ENCODE peak calls at places on chromosomes 12 and 14, in four cellular contexts. U, J, D and H are unnamed samples.

GRCh38 chr12:30792648-30793499 is 38.1 kb upstream of the CAPRIN2 start:
- DNase-seq in U (peak; percentile 42), J (no peak), D (no peak), H (no peak)

GRCh38 chr12:123269980-123270379 is 1.7 kb downstream of the CDK2AP1 start:
- DNase-seq in U (no peak), J (no peak), D (no peak), H (no peak)

GRCh38 chr12:120710805-120711296 is 593 bp downstream of the UNC119B start:
- DNase-seq in U (no peak), J (no peak), D (no peak), H (no peak)

GRCh38 chr14:94395306-94395899 is 7.0 kb upstream of the SERPINA1 start:
- DNase-seq in U (no peak), J (no peak), D (no peak), H (no peak)

GRCh38 chr12:5746917-5747316 is 198.1 kb downstream of the ANO2 start:
- DNase-seq in U (no peak), J (no peak), D (no peak), H (no peak)

GRCh38 chr14:97021571-97022171 is 224.5 kb downstream of the VRK1 start:
- DNase-seq in U (no peak), J (no peak), D (no peak), H (no peak)

GRCh38 chr12:4584896-4585295 is 22.9 kb downstream of the DYRK4 start:
- DNase-seq in U (no peak), J (no peak), D (no peak), H (no peak)

GRCh38 chr12:123269395-123269892 is 2.2 kb downstream of the CDK2AP1 start:
- DNase-seq in U (peak; percentile 60), J (peak; percentile 69), D (peak; percentile 79), H (no peak)

GRCh38 chr14:69615471-69616407 is 4.3 kb downstream of the SUSD6 start:
- DNase-seq in U (peak; percentile 62), J (no peak), D (peak; percentile 74), H (no peak)

GRCh38 chr14:87863047-87863446 is 129.9 kb downstream of the GALC start:
- DNase-seq in U (no peak), J (no peak), D (no peak), H (no peak)

GRCh38 chr14:69242311-69243224 is 17.4 kb upstream of the GALNT16 start:
- DNase-seq in U (peak; percentile 58), J (no peak), D (peak; percentile 56), H (no peak)

GRCh38 chr12:109753054-109753401 is 39.4 kb downstream of the FAM222A start:
- DNase-seq in U (no peak), J (peak; percentile 33), D (no peak), H (no peak)

GRCh38 chr12:51199546-51199945 is 18.3 kb downstream of the POU6F1 start:
- DNase-seq in U (no peak), J (no peak), D (no peak), H (no peak)
- H3K4me3 ChIP-seq in U (no peak overlapping the region), J (no peak overlapping the region), D (no peak overlapping the region), H (no peak overlapping the region)

GRCh38 chr12:132205271-132206092 is 61.2 kb downstream of the NOC4L start:
- DNase-seq in U (no peak), J (no peak), D (no peak), H (no peak)
- H3K4me3 ChIP-seq in U (no peak overlapping the region), J (no peak overlapping the region), D (peak overlapping the region; percentile 24), H (peak overlapping the region; percentile 52)

GRCh38 chr14:95713596-95714371 is at the start of gene TCL1A:
- DNase-seq in U (no peak), J (no peak), D (no peak), H (no peak)
- H3K4me3 ChIP-seq in U (no peak within 1 kb of the TSS), J (no peak within 1 kb of the TSS), D (no peak within 1 kb of the TSS), H (no peak within 1 kb of the TSS)

GRCh38 chr12:27221625-27222387 is 22.3 kb upstream of the STK38L start:
- DNase-seq in U (no peak), J (no peak), D (no peak), H (no peak)

GRCh38 chr12:27217590-27217989 is 26.5 kb upstream of the STK38L start:
- DNase-seq in U (no peak), J (no peak), D (no peak), H (no peak)

GRCh38 chr12:27219693-27220056 is 24.4 kb upstream of the STK38L start:
- DNase-seq in U (no peak), J (no peak), D (no peak), H (no peak)

GRCh38 chr12:27220988-27221345 is 23.1 kb upstream of the STK38L start:
- DNase-seq in U (no peak), J (no peak), D (no peak), H (no peak)

GRCh38 chr12:27220057-27220987 is 23.8 kb upstream of the STK38L start:
- DNase-seq in U (no peak), J (no peak), D (no peak), H (no peak)
- H3K4me3 ChIP-seq in U (no peak overlapping the region), J (no peak overlapping the region), D (no peak overlapping the region), H (no peak overlapping the region)

GRCh38 chr12:111443586-111443985 is 37.9 kb downstream of the SH2B3 start:
- DNase-seq in U (peak; percentile 74), J (no peak), D (no peak), H (no peak)

GRCh38 chr12:111445311-111446043 is 39.8 kb downstream of the SH2B3 start:
- DNase-seq in U (no peak), J (no peak), D (no peak), H (no peak)

GRCh38 chr12:111446044-111446581 is 40.4 kb downstream of the SH2B3 start:
- DNase-seq in U (no peak), J (no peak), D (peak; percentile 60), H (no peak)

GRCh38 chr12:111444314-111444705 is 38.6 kb downstream of the SH2B3 start:
- DNase-seq in U (no peak), J (no peak), D (no peak), H (no peak)

DNA sequence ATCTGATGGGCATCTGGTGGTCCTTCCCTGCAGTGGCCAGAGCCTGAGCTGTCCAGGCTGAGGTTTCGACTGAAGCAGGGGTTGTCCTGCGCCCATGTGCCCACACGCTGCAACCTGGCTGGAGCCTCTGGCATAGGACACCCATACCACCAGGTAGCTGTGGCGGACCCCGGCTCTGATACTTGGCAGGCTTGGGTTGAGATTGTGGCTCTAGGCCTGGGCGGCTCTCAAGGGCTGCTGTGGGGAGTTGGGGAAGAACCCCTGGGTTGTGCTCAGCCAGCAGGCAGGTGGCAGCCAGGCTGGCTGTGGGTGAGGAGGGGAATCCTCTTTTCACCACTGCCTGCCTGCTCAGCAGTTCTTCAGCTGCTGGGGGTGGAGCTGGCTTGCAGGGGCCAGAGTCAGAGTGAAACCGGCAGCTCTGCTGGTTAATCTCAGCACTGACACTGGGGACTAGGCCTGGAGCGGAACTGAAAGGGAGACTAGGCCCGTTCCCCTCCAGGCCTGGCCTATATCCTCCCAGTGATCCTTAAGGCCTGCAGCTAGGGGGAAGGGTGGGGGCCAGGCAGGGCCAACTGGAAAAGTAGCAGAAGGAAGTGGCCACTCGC is 39.1 kb downstream of the SH2B3 start:
- DNase-seq in U (no peak), J (no peak), D (peak; percentile 74), H (peak; percentile 39)
- H3K4me3 ChIP-seq in U (no peak overlapping the region), J (no peak overlapping the region), D (no peak overlapping the region), H (no peak overlapping the region)

GRCh38 chr12:32947203-32947795 is 50.7 kb upstream of the PKP2 start:
- DNase-seq in U (no peak), J (no peak), D (no peak), H (no peak)

GRCh38 chr12:32949815-32950214 is 53.2 kb upstream of the PKP2 start:
- DNase-seq in U (no peak), J (no peak), D (no peak), H (no peak)

GRCh38 chr12:32946504-32947131 is 50.0 kb upstream of the PKP2 start:
- DNase-seq in U (no peak), J (no peak), D (no peak), H (no peak)

GRCh38 chr12:32939801-32940200 is 43.2 kb upstream of the PKP2 start:
- DNase-seq in U (no peak), J (no peak), D (no peak), H (no peak)

DNA sequence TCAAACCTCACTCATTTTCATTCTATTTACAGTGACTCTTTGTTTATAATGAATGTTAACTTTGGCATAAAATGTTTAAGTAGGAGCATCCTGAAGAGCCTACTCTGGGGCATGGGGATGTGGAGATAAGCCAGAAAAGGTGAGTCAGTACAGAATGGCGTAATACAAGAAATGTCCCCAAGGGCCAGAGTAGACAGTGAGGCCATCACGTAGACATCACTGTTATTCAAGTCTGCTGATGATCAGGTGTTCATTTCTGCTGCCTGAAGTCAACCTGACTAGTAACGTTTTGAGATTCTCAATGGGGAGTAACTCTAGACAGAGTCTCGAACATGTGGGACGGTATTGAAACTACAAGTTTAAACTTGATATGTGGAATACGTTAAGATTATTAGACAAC is 47.6 kb upstream of the PKP2 start:
- DNase-seq in U (no peak), J (no peak), D (no peak), H (no peak)
- H3K4me3 ChIP-seq in U (no peak overlapping the region), J (no peak overlapping the region), D (no peak overlapping the region), H (no peak overlapping the region)

DNA sequence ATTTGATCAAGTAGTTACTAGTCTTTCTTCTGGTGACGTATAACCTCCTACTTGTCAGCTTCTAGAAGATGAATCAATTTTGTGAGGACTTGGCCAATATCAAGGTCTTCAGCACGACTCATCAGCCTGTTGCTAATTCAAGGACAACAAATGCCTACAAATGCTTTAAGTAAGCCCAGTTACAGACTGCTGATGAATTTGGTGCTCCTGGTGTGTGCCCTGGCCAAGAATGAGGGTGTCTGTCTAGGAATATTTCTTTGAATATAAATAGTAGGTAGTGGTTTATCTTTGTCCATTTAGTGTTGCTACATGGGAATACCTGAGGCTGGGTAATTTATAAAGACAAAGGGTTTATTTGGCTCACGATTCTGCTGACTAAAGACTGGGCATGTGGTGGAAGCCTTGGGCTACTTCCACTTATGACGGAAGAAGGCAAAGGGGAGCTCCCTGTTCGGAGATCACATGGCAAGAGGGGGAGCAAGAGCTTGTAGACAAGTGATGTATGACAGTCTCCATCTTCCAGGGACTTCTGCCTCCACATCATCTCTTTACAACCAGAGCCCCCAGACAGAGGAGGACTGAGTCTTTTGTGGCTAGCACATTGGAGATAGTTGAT is 180.2 kb downstream of the CRADD start:
- DNase-seq in U (peak; percentile 76), J (no peak), D (no peak), H (no peak)
- H3K4me3 ChIP-seq in U (no peak overlapping the region), J (no peak overlapping the region), D (no peak overlapping the region), H (no peak overlapping the region)

DNA sequence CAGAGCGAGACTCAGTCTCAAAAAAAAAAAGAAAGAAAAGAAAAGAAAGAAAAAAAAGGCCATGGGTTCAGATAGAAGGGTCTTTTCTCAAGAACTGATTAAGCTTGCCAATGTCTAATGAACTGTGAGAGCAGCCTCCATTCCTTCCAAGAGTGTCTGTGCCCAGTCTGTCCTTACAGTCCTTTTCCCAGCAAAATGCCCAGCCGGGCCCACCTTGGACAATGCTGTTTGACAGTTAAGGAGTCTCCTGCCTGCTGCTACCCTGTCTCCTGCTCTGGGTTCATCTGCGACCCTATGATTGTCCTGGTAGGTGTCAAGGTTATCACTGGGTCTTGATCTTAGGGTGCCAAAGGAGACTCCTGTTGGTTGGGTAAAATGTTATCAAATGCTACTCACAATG is 21.4 kb downstream of the SYNE3 start:
- DNase-seq in U (no peak), J (no peak), D (no peak), H (no peak)
- H3K4me3 ChIP-seq in U (no peak overlapping the region), J (no peak overlapping the region), D (no peak overlapping the region), H (no peak overlapping the region)